ENCODE peak calls at places on chromosomes 3 and 15, in six cellular contexts. V is IMR-90, G is H9, O is neuronal stem cell, L is mesenchymal stem cell, Q is H1. K is an unnamed sample.

GRCh38 chr3:32245200-32245599 is 6.7 kb downstream of the CMTM8 start:
- DNase-seq in V (no peak), G (no peak), O (no peak), L (no peak), Q (no peak), K (no peak)

GRCh38 chr3:154060606-154061380 is 60.4 kb upstream of the ARHGEF26 start:
- DNase-seq in V (peak), G (peak), O (no peak), L (peak), Q (no peak), K (peak)

GRCh38 chr3:150430272-150430671 is 22.2 kb downstream of the TSC22D2 start:
- DNase-seq in V (no peak), G (no peak), O (no peak), L (no peak), Q (no peak), K (peak)

GRCh38 chr3:3553236-3553635 is 246.0 kb upstream of the LRRN1 start:
- DNase-seq in V (no peak), G (no peak), O (no peak), L (no peak), Q (no peak), K (no peak)

GRCh38 chr15:62088361-62088693 is 21.6 kb downstream of the C2CD4A start:
- DNase-seq in V (no peak), G (no peak), O (no peak), L (no peak), Q (no peak), K (no peak)

GRCh38 chr3:117510396-117510795 is 800.8 kb downstream of the TUSC7 start:
- DNase-seq in V (peak), G (no peak), O (no peak), L (peak), Q (no peak), K (peak)

GRCh38 chr3:116050311-116050710 is 395.0 kb downstream of the LSAMP start:
- DNase-seq in V (no peak), G (no peak), O (no peak), L (no peak), Q (no peak), K (no peak)

GRCh38 chr15:51350723-51351122 is 9.3 kb downstream of the GLDN start:
- DNase-seq in V (no peak), G (no peak), O (no peak), L (no peak), Q (no peak), K (no peak)

GRCh38 chr3:41141431-41142164 is 57.7 kb upstream of the CTNNB1 start:
- DNase-seq in V (no peak), G (no peak), O (no peak), L (no peak), Q (no peak), K (no peak)

GRCh38 chr3:70853161-70853560 is 540.7 kb upstream of the MDFIC2 start:
- DNase-seq in V (no peak), G (no peak), O (no peak), L (no peak), Q (no peak), K (no peak)
- H2AFZ ChIP-seq in V (no peak), G (no peak), O (no peak), L (no peak), Q (no peak), K (no peak)

GRCh38 chr3:68025189-68025588 is 370.8 kb upstream of the SUCLG2 start:
- DNase-seq in V (no peak), G (no peak), O (no peak), L (no peak), Q (no peak), K (no peak)
- H3K14ac ChIP-seq in V (no peak), G (no peak), O (no peak), L (no peak), Q (no peak), K (no peak)

DNA sequence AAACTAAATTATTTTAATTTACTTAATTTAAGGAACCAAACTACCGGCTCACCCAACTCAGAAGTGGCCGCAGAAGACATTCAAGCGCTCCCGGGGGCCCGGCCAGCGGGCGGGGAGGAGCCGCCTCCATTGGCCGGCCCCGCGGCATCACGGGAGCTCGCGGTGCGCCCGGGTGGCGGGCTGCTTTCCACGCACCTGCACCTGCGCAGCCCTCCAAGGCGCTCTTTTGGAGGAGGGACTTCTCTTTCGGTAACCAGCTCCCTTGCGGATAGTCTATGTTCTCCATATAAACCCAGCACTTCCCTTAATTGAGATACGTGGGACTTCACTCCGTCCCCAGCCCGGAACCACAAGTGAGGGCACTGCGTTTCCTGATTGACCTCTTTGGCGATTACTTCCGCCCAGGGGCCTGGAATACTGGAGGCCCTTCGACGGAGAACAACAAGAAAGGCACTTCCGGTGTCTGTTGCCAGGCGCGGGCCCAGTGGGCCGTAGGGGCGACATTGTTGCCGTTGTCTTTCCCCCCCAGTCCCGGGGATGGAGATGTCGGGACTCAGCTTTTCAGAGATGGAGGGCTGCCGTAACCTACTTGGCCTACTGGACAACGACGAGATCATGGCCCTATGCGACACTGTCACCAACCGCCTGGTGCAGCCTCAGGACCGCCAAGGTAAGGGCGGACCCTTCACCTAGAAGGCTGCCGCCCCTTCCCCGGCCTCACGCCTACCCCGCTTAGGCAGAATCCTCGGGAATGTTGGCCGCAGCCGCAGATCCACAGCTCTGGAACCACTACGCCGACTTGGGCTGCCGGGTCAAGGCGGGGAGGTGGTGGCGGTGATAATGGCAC is at the start of gene C3orf38:
- DNase-seq in V (peak), G (peak), O (peak), L (peak), Q (peak), K (peak)
- H4K8ac ChIP-seq in V (peak), G (no peak), O (no peak), L (peak), Q (peak), K (peak)

DNA sequence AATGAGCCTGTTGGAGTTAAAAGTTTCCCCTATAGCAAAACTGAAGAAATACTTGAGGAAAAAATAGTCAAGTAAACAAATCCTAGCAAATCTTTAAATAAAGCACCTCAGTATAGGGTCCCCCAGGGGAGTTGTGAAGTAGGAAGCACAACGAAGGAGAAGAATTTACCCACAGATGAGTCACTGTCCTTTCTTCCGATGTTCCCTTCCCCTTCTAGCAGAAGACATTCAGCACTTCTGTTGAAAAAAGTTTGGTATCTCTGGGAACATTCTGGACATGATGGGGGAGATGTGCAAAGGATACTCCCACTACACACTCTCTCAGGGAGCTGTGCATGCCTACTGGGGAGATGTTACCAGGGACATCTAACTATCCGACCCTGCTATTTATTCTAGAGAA is 93.9 kb downstream of the RFTN1 start:
- DNase-seq in V (peak), G (no peak), O (no peak), L (peak), Q (no peak), K (no peak)
- H2AFZ ChIP-seq in V (no peak), G (no peak), O (peak), L (no peak), Q (peak), K (no peak)

GRCh38 chr15:32909431-32909830 is 191.6 kb downstream of the GREM1 start:
- DNase-seq in V (peak), G (no peak), O (no peak), L (peak), Q (no peak), K (no peak)
- H3K14ac ChIP-seq in V (peak), G (no peak), O (no peak), L (no peak), Q (no peak), K (no peak)

GRCh38 chr15:85649372-85649771 is 145.4 kb downstream of the KLHL25 start:
- DNase-seq in V (peak), G (no peak), O (no peak), L (peak), Q (no peak), K (peak)
- H4K8ac ChIP-seq in V (peak), G (no peak), O (no peak), L (no peak), Q (no peak), K (no peak)

GRCh38 chr3:106317141-106318055 is 448.6 kb upstream of the CBLB start:
- DNase-seq in V (no peak), G (no peak), O (no peak), L (no peak), Q (no peak), K (no peak)
- H2AFZ ChIP-seq in V (no peak), G (no peak), O (no peak), L (no peak), Q (peak), K (no peak)

GRCh38 chr3:56952051-56952450 is 108.4 kb upstream of the SPATA12 start:
- DNase-seq in V (no peak), G (no peak), O (no peak), L (no peak), Q (no peak), K (no peak)

GRCh38 chr3:56955551-56956131 is 104.8 kb upstream of the SPATA12 start:
- DNase-seq in V (no peak), G (no peak), O (no peak), L (no peak), Q (no peak), K (no peak)

GRCh38 chr3:56956906-56957305 is 103.6 kb upstream of the SPATA12 start:
- DNase-seq in V (no peak), G (no peak), O (no peak), L (no peak), Q (no peak), K (no peak)

GRCh38 chr3:56954125-56954524 is 106.3 kb upstream of the SPATA12 start:
- DNase-seq in V (no peak), G (no peak), O (no peak), L (no peak), Q (no peak), K (no peak)

GRCh38 chr3:56952846-56953245 is 107.6 kb upstream of the SPATA12 start:
- DNase-seq in V (no peak), G (no peak), O (no peak), L (no peak), Q (no peak), K (no peak)
- H3K14ac ChIP-seq in V (no peak), G (no peak), O (no peak), L (no peak), Q (no peak), K (no peak)